ENCODE peak calls at places on chromosome 1, in six cellular contexts. One of them, this sample, is unnamed.

GRCh38 chr1:213724640-213725536 is 262.9 kb upstream of the PROX1 start:
- DNase-seq in H54: no peak
- DNase-seq in non-pigmented ciliary epithelial cell: no peak
- DNase-seq in NCI-H2081 treated with DMSO at 0.1 percent for 48 hours: no peak
- DNase-seq in stimulated activated CD4-positive, alpha-beta T cell treated with anti-CD3 and anti-CD28 coated beads, Interleukin-12 subunit alpha, Interleukin-12 subunit beta, amount 100 ng/mL, for 4 hours: no peak
- DNase-seq in NCI-H748 treated with DMSO at 0.1 percent for 48 hours: no peak
- DNase-seq in this sample: no peak

GRCh38 chr1:52674497-52675384 is 23.4 kb downstream of the COA7 start:
- DNase-seq in NCI-H2081 treated with DMSO at 0.1 percent for 48 hours: no peak
- DNase-seq in H54: no peak
- DNase-seq in NCI-H748 treated with DMSO at 0.1 percent for 48 hours: no peak
- DNase-seq in non-pigmented ciliary epithelial cell: no peak
- DNase-seq in stimulated activated CD4-positive, alpha-beta T cell treated with anti-CD3 and anti-CD28 coated beads, Interleukin-12 subunit alpha, Interleukin-12 subunit beta, amount 100 ng/mL, for 4 hours: no peak
- DNase-seq in this sample: no peak

GRCh38 chr1:207863893-207864535 is 46.9 kb downstream of the CD34 start:
- DNase-seq in non-pigmented ciliary epithelial cell: no peak
- DNase-seq in NCI-H2081 treated with DMSO at 0.1 percent for 48 hours: no peak
- DNase-seq in NCI-H748 treated with DMSO at 0.1 percent for 48 hours: no peak
- DNase-seq in H54: no peak
- DNase-seq in stimulated activated CD4-positive, alpha-beta T cell treated with anti-CD3 and anti-CD28 coated beads, Interleukin-12 subunit alpha, Interleukin-12 subunit beta, amount 100 ng/mL, for 4 hours: peak; percentile 28
- DNase-seq in this sample: no peak

GRCh38 chr1:117740461-117740860 is 134.6 kb downstream of the TENT5C start:
- DNase-seq in NCI-H748 treated with DMSO at 0.1 percent for 48 hours: no peak
- DNase-seq in NCI-H2081 treated with DMSO at 0.1 percent for 48 hours: no peak
- DNase-seq in non-pigmented ciliary epithelial cell: no peak
- DNase-seq in H54: no peak
- DNase-seq in stimulated activated CD4-positive, alpha-beta T cell treated with anti-CD3 and anti-CD28 coated beads, Interleukin-12 subunit alpha, Interleukin-12 subunit beta, amount 100 ng/mL, for 4 hours: no peak
- DNase-seq in this sample: no peak

GRCh38 chr1:161182214-161182613 is 4.9 kb upstream of the B4GALT3 start:
- DNase-seq in stimulated activated CD4-positive, alpha-beta T cell treated with anti-CD3 and anti-CD28 coated beads, Interleukin-12 subunit alpha, Interleukin-12 subunit beta, amount 100 ng/mL, for 4 hours: peak; percentile 44
- DNase-seq in NCI-H2081 treated with DMSO at 0.1 percent for 48 hours: no peak
- DNase-seq in H54: peak; percentile 44
- DNase-seq in NCI-H748 treated with DMSO at 0.1 percent for 48 hours: no peak
- DNase-seq in non-pigmented ciliary epithelial cell: no peak
- DNase-seq in this sample: peak; percentile 30

GRCh38 chr1:68049941-68050878 is at the start of gene DIRAS3:
- DNase-seq in stimulated activated CD4-positive, alpha-beta T cell treated with anti-CD3 and anti-CD28 coated beads, Interleukin-12 subunit alpha, Interleukin-12 subunit beta, amount 100 ng/mL, for 4 hours: no peak
- DNase-seq in NCI-H2081 treated with DMSO at 0.1 percent for 48 hours: no peak
- DNase-seq in H54: no peak
- DNase-seq in NCI-H748 treated with DMSO at 0.1 percent for 48 hours: peak; percentile 33
- DNase-seq in non-pigmented ciliary epithelial cell: peak; percentile 18
- DNase-seq in this sample: peak; percentile 6

GRCh38 chr1:223337174-223337869 is 26.7 kb downstream of the SUSD4 start:
- DNase-seq in NCI-H748 treated with DMSO at 0.1 percent for 48 hours: no peak
- DNase-seq in NCI-H2081 treated with DMSO at 0.1 percent for 48 hours: no peak
- DNase-seq in stimulated activated CD4-positive, alpha-beta T cell treated with anti-CD3 and anti-CD28 coated beads, Interleukin-12 subunit alpha, Interleukin-12 subunit beta, amount 100 ng/mL, for 4 hours: no peak
- DNase-seq in H54: no peak
- DNase-seq in non-pigmented ciliary epithelial cell: no peak
- DNase-seq in this sample: no peak

GRCh38 chr1:155064109-155064812 is 721 bp downstream of the EFNA4 start:
- DNase-seq in stimulated activated CD4-positive, alpha-beta T cell treated with anti-CD3 and anti-CD28 coated beads, Interleukin-12 subunit alpha, Interleukin-12 subunit beta, amount 100 ng/mL, for 4 hours: no peak
- DNase-seq in NCI-H2081 treated with DMSO at 0.1 percent for 48 hours: no peak
- DNase-seq in NCI-H748 treated with DMSO at 0.1 percent for 48 hours: no peak
- DNase-seq in H54: no peak
- DNase-seq in non-pigmented ciliary epithelial cell: no peak
- DNase-seq in this sample: peak; percentile 49

GRCh38 chr1:45623972-45624371 is at the start of gene CCDC17:
- DNase-seq in NCI-H748 treated with DMSO at 0.1 percent for 48 hours: no peak
- DNase-seq in H54: no peak
- DNase-seq in stimulated activated CD4-positive, alpha-beta T cell treated with anti-CD3 and anti-CD28 coated beads, Interleukin-12 subunit alpha, Interleukin-12 subunit beta, amount 100 ng/mL, for 4 hours: no peak
- DNase-seq in non-pigmented ciliary epithelial cell: no peak
- DNase-seq in NCI-H2081 treated with DMSO at 0.1 percent for 48 hours: no peak
- DNase-seq in this sample: no peak

GRCh38 chr1:8789314-8790214 is 27.9 kb downstream of the RERE start:
- DNase-seq in H54: no peak
- DNase-seq in non-pigmented ciliary epithelial cell: no peak
- DNase-seq in NCI-H2081 treated with DMSO at 0.1 percent for 48 hours: no peak
- DNase-seq in NCI-H748 treated with DMSO at 0.1 percent for 48 hours: no peak
- DNase-seq in stimulated activated CD4-positive, alpha-beta T cell treated with anti-CD3 and anti-CD28 coated beads, Interleukin-12 subunit alpha, Interleukin-12 subunit beta, amount 100 ng/mL, for 4 hours: no peak
- DNase-seq in this sample: no peak

GRCh38 chr1:19405195-19405760 is 80.1 kb downstream of the CAPZB start:
- DNase-seq in NCI-H2081 treated with DMSO at 0.1 percent for 48 hours: no peak
- DNase-seq in H54: no peak
- DNase-seq in stimulated activated CD4-positive, alpha-beta T cell treated with anti-CD3 and anti-CD28 coated beads, Interleukin-12 subunit alpha, Interleukin-12 subunit beta, amount 100 ng/mL, for 4 hours: no peak
- DNase-seq in NCI-H748 treated with DMSO at 0.1 percent for 48 hours: no peak
- DNase-seq in non-pigmented ciliary epithelial cell: no peak
- DNase-seq in this sample: no peak

GRCh38 chr1:41695118-41695517 is 210.6 kb upstream of the EDN2 start:
- DNase-seq in NCI-H748 treated with DMSO at 0.1 percent for 48 hours: no peak
- DNase-seq in H54: no peak
- DNase-seq in NCI-H2081 treated with DMSO at 0.1 percent for 48 hours: no peak
- DNase-seq in stimulated activated CD4-positive, alpha-beta T cell treated with anti-CD3 and anti-CD28 coated beads, Interleukin-12 subunit alpha, Interleukin-12 subunit beta, amount 100 ng/mL, for 4 hours: no peak
- DNase-seq in non-pigmented ciliary epithelial cell: no peak
- DNase-seq in this sample: no peak

GRCh38 chr1:34060901-34061415 is 104.1 kb downstream of the CSMD2 start:
- DNase-seq in non-pigmented ciliary epithelial cell: no peak
- DNase-seq in H54: no peak
- DNase-seq in NCI-H748 treated with DMSO at 0.1 percent for 48 hours: no peak
- DNase-seq in stimulated activated CD4-positive, alpha-beta T cell treated with anti-CD3 and anti-CD28 coated beads, Interleukin-12 subunit alpha, Interleukin-12 subunit beta, amount 100 ng/mL, for 4 hours: no peak
- DNase-seq in NCI-H2081 treated with DMSO at 0.1 percent for 48 hours: no peak
- DNase-seq in this sample: no peak

GRCh38 chr1:119664057-119664456 is 16.0 kb upstream of the ZNF697 start:
- DNase-seq in NCI-H748 treated with DMSO at 0.1 percent for 48 hours: no peak
- DNase-seq in stimulated activated CD4-positive, alpha-beta T cell treated with anti-CD3 and anti-CD28 coated beads, Interleukin-12 subunit alpha, Interleukin-12 subunit beta, amount 100 ng/mL, for 4 hours: no peak
- DNase-seq in NCI-H2081 treated with DMSO at 0.1 percent for 48 hours: no peak
- DNase-seq in non-pigmented ciliary epithelial cell: no peak
- DNase-seq in H54: no peak
- DNase-seq in this sample: no peak

GRCh38 chr1:41739061-41739955 is 179.4 kb downstream of the HIVEP3 start:
- DNase-seq in stimulated activated CD4-positive, alpha-beta T cell treated with anti-CD3 and anti-CD28 coated beads, Interleukin-12 subunit alpha, Interleukin-12 subunit beta, amount 100 ng/mL, for 4 hours: peak; percentile 84
- DNase-seq in NCI-H2081 treated with DMSO at 0.1 percent for 48 hours: no peak
- DNase-seq in H54: no peak
- DNase-seq in NCI-H748 treated with DMSO at 0.1 percent for 48 hours: no peak
- DNase-seq in non-pigmented ciliary epithelial cell: no peak
- DNase-seq in this sample: no peak

GRCh38 chr1:28111157-28111556 is 22.7 kb upstream of the EYA3 start:
- DNase-seq in NCI-H2081 treated with DMSO at 0.1 percent for 48 hours: no peak
- DNase-seq in NCI-H748 treated with DMSO at 0.1 percent for 48 hours: no peak
- DNase-seq in stimulated activated CD4-positive, alpha-beta T cell treated with anti-CD3 and anti-CD28 coated beads, Interleukin-12 subunit alpha, Interleukin-12 subunit beta, amount 100 ng/mL, for 4 hours: no peak
- DNase-seq in non-pigmented ciliary epithelial cell: no peak
- DNase-seq in H54: no peak
- DNase-seq in this sample: no peak

GRCh38 chr1:74579425-74579824 is 67.0 kb upstream of the LRRC53 start:
- DNase-seq in NCI-H2081 treated with DMSO at 0.1 percent for 48 hours: no peak
- DNase-seq in non-pigmented ciliary epithelial cell: no peak
- DNase-seq in stimulated activated CD4-positive, alpha-beta T cell treated with anti-CD3 and anti-CD28 coated beads, Interleukin-12 subunit alpha, Interleukin-12 subunit beta, amount 100 ng/mL, for 4 hours: no peak
- DNase-seq in NCI-H748 treated with DMSO at 0.1 percent for 48 hours: no peak
- DNase-seq in H54: no peak
- DNase-seq in this sample: no peak